ENCODE peak calls at places on chromosome 14, in seven cellular contexts. M, U, Z, X, B, V and Y are unnamed samples.

GRCh38 chr14:29016050-29016900 is 249.7 kb downstream of the FOXG1 start:
- DNase-seq in M (peak; percentile 16), U (peak; percentile 73), Z (peak; percentile 3), X (peak; percentile 4), B (no peak), V (no peak), Y (peak; percentile 38)

GRCh38 chr14:54085137-54085810 is 128.6 kb upstream of the BMP4 start:
- DNase-seq in M (no peak), U (no peak), Z (no peak), X (no peak), B (no peak), V (no peak), Y (no peak)

GRCh38 chr14:30214456-30215090 is 286.9 kb upstream of the PRKD1 start:
- DNase-seq in M (no peak), U (peak; percentile 66), Z (no peak), X (no peak), B (no peak), V (no peak), Y (no peak)

GRCh38 chr14:74554742-74555362 is 57.2 kb downstream of the LTBP2 start:
- DNase-seq in M (no peak), U (no peak), Z (no peak), X (no peak), B (no peak), V (no peak), Y (no peak)

GRCh38 chr14:54622189-54622958 is 55.4 kb downstream of the SAMD4A start:
- DNase-seq in M (peak; percentile 52), U (no peak), Z (no peak), X (no peak), B (no peak), V (no peak), Y (no peak)

GRCh38 chr14:89466460-89466859 is 49.4 kb upstream of the FOXN3 start:
- DNase-seq in M (no peak), U (no peak), Z (no peak), X (no peak), B (no peak), V (no peak), Y (no peak)

GRCh38 chr14:94081386-94081820 is 293 bp downstream of the IFI27L1 start:
- DNase-seq in M (no peak), U (no peak), Z (no peak), X (no peak), B (no peak), V (no peak), Y (no peak)

GRCh38 chr14:32201816-32202467 is at the start of gene RNU6-7:
- DNase-seq in M (peak; percentile 44), U (peak; percentile 62), Z (no peak), X (no peak), B (peak; percentile 67), V (no peak), Y (no peak)

GRCh38 chr14:22824711-22825359 is 4.9 kb upstream of the MRPL52 start:
- DNase-seq in M (no peak), U (no peak), Z (no peak), X (no peak), B (no peak), V (no peak), Y (no peak)

GRCh38 chr14:23454445-23454856 is 15.1 kb upstream of the NGDN start:
- DNase-seq in M (no peak), U (no peak), Z (no peak), X (no peak), B (no peak), V (no peak), Y (no peak)

GRCh38 chr14:81138429-81138828 is 82.3 kb downstream of the GTF2A1 start:
- DNase-seq in M (no peak), U (no peak), Z (no peak), X (no peak), B (no peak), V (no peak), Y (no peak)

GRCh38 chr14:101291390-101291789 is 269.9 kb upstream of the DIO3 start:
- DNase-seq in M (no peak), U (no peak), Z (no peak), X (no peak), B (no peak), V (no peak), Y (no peak)

GRCh38 chr14:68359862-68360552 is 432.9 kb downstream of the ZFP36L1 start:
- DNase-seq in M (no peak), U (peak; percentile 11), Z (no peak), X (no peak), B (peak; percentile 75), V (peak; percentile 63), Y (peak; percentile 60)

GRCh38 chr14:49586673-49587460 is 687 bp upstream of the RPS29 start:
- DNase-seq in M (peak; percentile 81), U (peak; percentile 59), Z (no peak), X (peak; percentile 49), B (no peak), V (no peak), Y (peak; percentile 50)

GRCh38 chr14:52253503-52253902 is 14.0 kb upstream of the PTGDR start:
- DNase-seq in M (no peak), U (no peak), Z (no peak), X (no peak), B (no peak), V (no peak), Y (no peak)

GRCh38 chr14:59919582-59920377 is at the start of gene LRRC9:
- DNase-seq in M (no peak), U (peak; percentile 90), Z (no peak), X (peak; percentile 40), B (no peak), V (no peak), Y (peak; percentile 39)

GRCh38 chr14:50573862-50574261 is 13.9 kb downstream of the ATL1 start:
- DNase-seq in M (no peak), U (no peak), Z (no peak), X (no peak), B (no peak), V (no peak), Y (no peak)

GRCh38 chr14:58919262-58919661 is 269.2 kb upstream of the DAAM1 start:
- DNase-seq in M (no peak), U (peak; percentile 8), Z (no peak), X (no peak), B (no peak), V (no peak), Y (no peak)

GRCh38 chr14:88013750-88014349 is 8.9 kb downstream of the GPR65 start:
- DNase-seq in M (no peak), U (peak; percentile 82), Z (no peak), X (peak; percentile 44), B (peak; percentile 85), V (peak; percentile 74), Y (peak; percentile 65)

GRCh38 chr14:89310211-89310610 is 106.8 kb downstream of the FOXN3 start:
- DNase-seq in M (no peak), U (no peak), Z (no peak), X (no peak), B (no peak), V (no peak), Y (no peak)

GRCh38 chr14:67416810-67417209 is 4.8 kb upstream of the PLEK2 start:
- DNase-seq in M (no peak), U (no peak), Z (no peak), X (no peak), B (no peak), V (no peak), Y (no peak)

GRCh38 chr14:53044486-53044885 is 93.6 kb upstream of the FERMT2 start:
- DNase-seq in M (no peak), U (no peak), Z (no peak), X (no peak), B (no peak), V (no peak), Y (no peak)

GRCh38 chr14:101027291-101027690 is 123.8 kb upstream of the RTL1 start:
- DNase-seq in M (no peak), U (no peak), Z (no peak), X (no peak), B (no peak), V (no peak), Y (no peak)

GRCh38 chr14:24056800-24057184 is 5.0 kb downstream of the CARMIL3 start:
- DNase-seq in M (no peak), U (no peak), Z (peak; percentile 10), X (no peak), B (no peak), V (no peak), Y (no peak)

GRCh38 chr14:94098359-94098758 is 12.2 kb upstream of the IFI27 start:
- DNase-seq in M (no peak), U (no peak), Z (no peak), X (no peak), B (no peak), V (no peak), Y (no peak)

GRCh38 chr14:104661086-104661485 is 28.3 kb upstream of the INF2 start:
- DNase-seq in M (no peak), U (no peak), Z (no peak), X (no peak), B (no peak), V (no peak), Y (no peak)

GRCh38 chr14:104292084-104292970 is 153.9 kb downstream of the KIF26A start:
- DNase-seq in M (no peak), U (peak; percentile 52), Z (no peak), X (no peak), B (no peak), V (no peak), Y (peak; percentile 25)

GRCh38 chr14:21084396-21084795 is 14.1 kb downstream of the ZNF219 start:
- DNase-seq in M (no peak), U (no peak), Z (no peak), X (no peak), B (no peak), V (no peak), Y (no peak)

GRCh38 chr14:76955575-76956252 is 72.8 kb downstream of the IRF2BPL start:
- DNase-seq in M (no peak), U (no peak), Z (no peak), X (peak; percentile 32), B (peak; percentile 80), V (no peak), Y (peak; percentile 54)

GRCh38 chr14:55073856-55074255 is 22.4 kb downstream of the MAPK1IP1L start:
- DNase-seq in M (no peak), U (no peak), Z (no peak), X (no peak), B (no peak), V (no peak), Y (no peak)

GRCh38 chr14:105486974-105487448 is 325 bp downstream of the CRIP1 start:
- DNase-seq in M (peak; percentile 70), U (no peak), Z (no peak), X (no peak), B (peak; percentile 89), V (no peak), Y (peak; percentile 91)

GRCh38 chr14:65228956-65229355 is 126.6 kb upstream of the MAX start:
- DNase-seq in M (no peak), U (no peak), Z (no peak), X (no peak), B (no peak), V (no peak), Y (no peak)

GRCh38 chr14:34873591-34874385 is 1.4 kb downstream of the BAZ1A start:
- DNase-seq in M (peak; percentile 88), U (peak; percentile 78), Z (peak; percentile 56), X (peak; percentile 85), B (peak; percentile 94), V (peak; percentile 82), Y (peak; percentile 93)

GRCh38 chr14:96980835-96981234 is 183.7 kb downstream of the VRK1 start:
- DNase-seq in M (no peak), U (no peak), Z (no peak), X (no peak), B (no peak), V (no peak), Y (no peak)

GRCh38 chr14:81980601-81981310 is 447.1 kb upstream of the SEL1L start:
- DNase-seq in M (no peak), U (peak; percentile 52), Z (no peak), X (no peak), B (no peak), V (no peak), Y (no peak)

GRCh38 chr14:35362911-35363374 is 41.6 kb downstream of the NFKBIA start:
- DNase-seq in M (no peak), U (no peak), Z (no peak), X (no peak), B (no peak), V (no peak), Y (no peak)